ENCODE peak calls at places on chromosomes 3 and 15, in nine cellular contexts. N, G, F, L, Y, Q, B, K and C are unnamed samples.

GRCh38 chr15:74242296-74242929 is 6.3 kb downstream of the CCDC33 start:
- DNase-seq in Y (no peak), L (peak), F (no peak), K (peak), Q (peak), G (no peak), B (peak), N (no peak), C (peak)

GRCh38 chr3:158140396-158140795 is 30.5 kb downstream of the RSRC1 start:
- DNase-seq in K (no peak), Q (no peak), N (no peak), F (no peak), B (no peak), L (no peak), G (no peak), Y (no peak), C (no peak)

GRCh38 chr3:36774072-36774471 is 9.7 kb upstream of the DCLK3 start:
- DNase-seq in L (no peak), F (no peak), N (no peak), K (no peak), B (peak), Q (no peak), G (no peak), Y (no peak), C (no peak)

GRCh38 chr3:51722362-51722761 is 15.5 kb downstream of the GRM2 start:
- DNase-seq in F (no peak), L (no peak), K (no peak), G (no peak), B (no peak), N (no peak), Y (peak), Q (peak), C (no peak)

GRCh38 chr3:61812085-61812484 is 250.7 kb downstream of the PTPRG start:
- DNase-seq in K (no peak), N (no peak), Y (no peak), G (no peak), B (no peak), Q (no peak), L (no peak), F (no peak), C (no peak)

GRCh38 chr3:3532544-3532943 is 266.7 kb upstream of the LRRN1 start:
- DNase-seq in B (no peak), Y (no peak), K (no peak), N (no peak), G (no peak), Q (no peak), F (no peak), L (no peak), C (no peak)

GRCh38 chr3:193822492-193823220 is 229.6 kb downstream of the OPA1 start:
- DNase-seq in L (no peak), G (no peak), K (peak), Y (no peak), N (no peak), Q (no peak), F (no peak), B (peak), C (no peak)

GRCh38 chr3:168121175-168121853 is 25.6 kb upstream of the GOLIM4 start:
- DNase-seq in G (no peak), Q (no peak), Y (no peak), K (peak), B (peak), F (no peak), L (no peak), N (no peak), C (no peak)

GRCh38 chr3:17204049-17204650 is 319.4 kb downstream of the PLCL2 start:
- DNase-seq in Y (no peak), G (no peak), L (peak), Q (no peak), K (no peak), B (no peak), N (no peak), F (no peak), C (no peak)

GRCh38 chr3:56823421-56823926 is 21.7 kb upstream of the ARHGEF3 start:
- DNase-seq in K (peak), F (no peak), L (no peak), G (no peak), Y (no peak), B (no peak), N (no peak), Q (no peak), C (no peak)

GRCh38 chr3:5038243-5038642 is 59.0 kb downstream of the BHLHE40 start:
- DNase-seq in Q (no peak), G (no peak), B (no peak), L (no peak), F (no peak), K (no peak), Y (peak), N (no peak), C (no peak)

GRCh38 chr3:12461097-12461649 is 23.1 kb upstream of the TSEN2 start:
- DNase-seq in Y (no peak), L (no peak), B (no peak), G (no peak), N (no peak), F (no peak), Q (no peak), K (no peak), C (no peak)

GRCh38 chr3:99895706-99896441 is 78.2 kb downstream of the CMSS1 start:
- DNase-seq in F (no peak), B (peak), G (no peak), K (peak), L (peak), Y (peak), N (no peak), Q (peak), C (no peak)

GRCh38 chr3:7322957-7323679 is 462.2 kb downstream of the GRM7 start:
- DNase-seq in K (peak), N (no peak), L (no peak), G (no peak), Y (no peak), Q (no peak), B (no peak), F (no peak), C (no peak)

GRCh38 chr3:117017135-117017990 is 307.8 kb downstream of the TUSC7 start:
- DNase-seq in Y (no peak), K (no peak), L (no peak), N (no peak), B (no peak), F (no peak), G (no peak), Q (no peak), C (no peak)

GRCh38 chr3:76497636-76498035 is 542.3 kb upstream of the ROBO2 start:
- DNase-seq in K (peak), N (no peak), Y (no peak), L (peak), F (no peak), G (no peak), B (peak), Q (no peak), C (no peak)

GRCh38 chr3:88061749-88062148 is 2.7 kb downstream of the ZNF654 start:
- DNase-seq in Y (peak), B (no peak), K (no peak), Q (no peak), N (no peak), F (no peak), L (no peak), G (no peak), C (no peak)

GRCh38 chr3:182491571-182491970 is 301.7 kb upstream of the ATP11B start:
- DNase-seq in Q (no peak), K (no peak), Y (no peak), B (no peak), N (no peak), G (no peak), L (no peak), F (no peak), C (no peak)

GRCh38 chr3:30924763-30925162 is 30.3 kb upstream of the GADL1 start:
- DNase-seq in L (peak), Y (no peak), N (no peak), F (no peak), G (no peak), K (peak), B (no peak), Q (no peak), C (no peak)

GRCh38 chr3:140395134-140396075 is 282.5 kb upstream of the TRIM42 start:
- DNase-seq in B (no peak), L (no peak), F (no peak), G (no peak), K (no peak), Y (no peak), N (no peak), Q (no peak), C (no peak)

GRCh38 chr15:38828031-38828532 is 263.5 kb upstream of the RASGRP1 start:
- DNase-seq in L (peak), N (no peak), B (peak), G (no peak), K (peak), Y (no peak), Q (no peak), F (no peak), C (no peak)

GRCh38 chr3:10173926-10174435 is 9.3 kb downstream of the IRAK2 start:
- DNase-seq in B (peak), F (peak), K (peak), Q (peak), N (no peak), Y (peak), G (peak), L (peak), C (peak)

GRCh38 chr3:133948996-133949395 is 53.3 kb upstream of the RAB6B start:
- DNase-seq in Q (no peak), Y (no peak), N (no peak), L (no peak), G (no peak), B (no peak), K (no peak), F (no peak), C (no peak)

GRCh38 chr3:160018959-160019358 is 30.3 kb downstream of the IL12A start:
- DNase-seq in F (peak), N (no peak), B (no peak), Y (no peak), K (no peak), L (no peak), Q (no peak), G (no peak), C (no peak)

GRCh38 chr3:46677096-46677702 is 16.3 kb downstream of the ALS2CL start:
- DNase-seq in Q (no peak), Y (peak), L (no peak), G (no peak), K (peak), B (no peak), F (no peak), N (no peak), C (no peak)

GRCh38 chr15:96732704-96733103 is 402.2 kb downstream of the NR2F2 start:
- DNase-seq in B (no peak), F (no peak), K (no peak), Y (no peak), L (no peak), G (no peak), Q (no peak), N (no peak), C (no peak)

GRCh38 chr3:39407773-39408492 is 1.4 kb downstream of the RPSA start:
- DNase-seq in K (no peak), B (peak), Q (no peak), L (no peak), G (no peak), N (no peak), F (no peak), Y (no peak), C (no peak)

GRCh38 chr3:141246958-141247301 is 15.3 kb downstream of the PXYLP1 start:
- DNase-seq in N (no peak), L (no peak), B (no peak), Y (no peak), Q (no peak), F (peak), G (no peak), K (no peak), C (no peak)

GRCh38 chr3:67006460-67006859 is 8.4 kb downstream of the KBTBD8 start:
- DNase-seq in N (no peak), Q (no peak), F (no peak), K (peak), Y (no peak), G (no peak), B (no peak), L (peak), C (no peak)

GRCh38 chr15:88258021-88258641 is 1.6 kb upstream of the NTRK3 start:
- DNase-seq in L (peak), K (no peak), B (peak), Y (no peak), G (peak), F (no peak), N (no peak), Q (peak), C (no peak)

GRCh38 chr15:26771168-26771916 is 1.5 kb downstream of the GABRB3 start:
- DNase-seq in Q (no peak), N (no peak), L (no peak), Y (no peak), F (no peak), G (no peak), B (no peak), K (no peak), C (no peak)

GRCh38 chr3:55522077-55522476 is 35.0 kb upstream of the WNT5A start:
- DNase-seq in Y (no peak), F (peak), G (no peak), K (no peak), L (no peak), Q (no peak), N (no peak), B (no peak), C (no peak)

GRCh38 chr3:168990111-168990510 is 673.4 kb downstream of the MECOM start:
- DNase-seq in G (no peak), F (no peak), K (no peak), N (no peak), B (no peak), Y (no peak), L (no peak), Q (no peak), C (no peak)